ENCODE peak calls at places on chromosomes 13 and 19, in five cellular contexts. C is head of caudate nucleus; U is left ventricle myocardium inferior; P is NCI-H524; B is stimulated activated CD8-positive, alpha-beta memory T cell treated with anti-CD3 and anti-CD28 coated beads, Interleukin-2, amount 100 ng/mL, for 1 hour. K is an unnamed sample.

GRCh38 chr13:110714798-110715394 is 1.4 kb downstream of the ING1 start:
- DNase-seq in B (peak), U (peak), P (no peak), C (peak), K (peak)

GRCh38 chr13:49655906-49656305 is 27.6 kb downstream of the ARL11 start:
- DNase-seq in C (no peak), B (no peak), P (no peak), U (no peak), K (no peak)

GRCh38 chr19:45667620-45668341 is at the start of gene GIPR:
- DNase-seq in C (peak), P (no peak), U (peak), B (no peak), K (no peak)

GRCh38 chr13:109331898-109332297 is 454.5 kb downstream of the IRS2 start:
- DNase-seq in U (no peak), C (no peak), P (peak), B (no peak), K (no peak)

GRCh38 chr13:53068841-53069520 is 40.4 kb downstream of the OLFM4 start:
- DNase-seq in B (no peak), U (no peak), C (peak), P (peak), K (no peak)

GRCh38 chr19:38769635-38770211 is 3.6 kb downstream of the LGALS7 start:
- DNase-seq in B (peak), U (peak), C (peak), P (no peak), K (peak)

GRCh38 chr19:22052644-22053013 is 345 bp downstream of the ZNF257 start:
- DNase-seq in U (no peak), P (no peak), B (no peak), C (peak), K (no peak)

GRCh38 chr13:48656621-48657020 is 2.9 kb downstream of the CYSLTR2 start:
- DNase-seq in P (no peak), B (no peak), U (no peak), C (no peak), K (no peak)

GRCh38 chr19:6012416-6013170 is 34.7 kb upstream of the RANBP3 start:
- DNase-seq in U (no peak), P (no peak), B (no peak), C (no peak), K (no peak)

GRCh38 chr13:52411629-52412028 is 5.7 kb upstream of the THSD1 start:
- DNase-seq in C (no peak), U (no peak), B (no peak), P (no peak), K (no peak)

GRCh38 chr19:10617409-10618121 is 7.8 kb upstream of the SLC44A2 start:
- DNase-seq in P (no peak), B (no peak), U (no peak), C (no peak), K (no peak)

GRCh38 chr19:2394054-2394668 is 33.2 kb downstream of the TIMM13 start:
- DNase-seq in P (no peak), U (no peak), C (peak), B (no peak), K (no peak)

GRCh38 chr13:32538234-32538620 is 368 bp downstream of the N4BP2L2 start:
- DNase-seq in C (peak), B (no peak), U (peak), P (no peak), K (no peak)

GRCh38 chr13:111954681-111955411 is 112.1 kb upstream of the SOX1 start:
- DNase-seq in B (no peak), P (no peak), U (no peak), C (no peak), K (no peak)

GRCh38 chr13:111280226-111280625 is 40.2 kb upstream of the TEX29 start:
- DNase-seq in U (no peak), B (no peak), C (no peak), P (no peak), K (no peak)

GRCh38 chr19:55109527-55110291 is 7.7 kb downstream of the PPP1R12C start:
- DNase-seq in U (no peak), P (no peak), B (no peak), C (no peak), K (no peak)

GRCh38 chr19:14218615-14219330 is 12.8 kb upstream of the ADGRL1 start:
- DNase-seq in C (no peak), P (no peak), U (no peak), B (no peak), K (no peak)

GRCh38 chr13:71722206-71722605 is 144.8 kb downstream of the DACH1 start:
- DNase-seq in C (no peak), B (no peak), P (no peak), U (no peak), K (no peak)